ENCODE peak calls at places on chromosomes 4 and X, in eight cellular contexts. One of them, this sample, is unnamed.

GRCh38 chr4:2843909-2844584 is 403 bp downstream of the ADD1 start:
- DNase-seq in HEK293T: no peak
- DNase-seq in left ventricle myocardium superior: peak
- DNase-seq in A172: no peak
- DNase-seq in NCI-H2029 treated with DMSO at 0.1 percent for 48 hours: no peak
- DNase-seq in K562: no peak
- DNase-seq in KBM-7: peak
- DNase-seq in ovary: peak
- DNase-seq in this sample: no peak

GRCh38 chrX:44428989-44429627 is 85.6 kb upstream of the EFHC2 start:
- DNase-seq in K562: no peak
- DNase-seq in ovary: no peak
- DNase-seq in left ventricle myocardium superior: no peak
- DNase-seq in KBM-7: no peak
- DNase-seq in A172: no peak
- DNase-seq in NCI-H2029 treated with DMSO at 0.1 percent for 48 hours: no peak
- DNase-seq in HEK293T: no peak
- DNase-seq in this sample: no peak

GRCh38 chr4:68451246-68452211 is 4.3 kb downstream of the TMPRSS11E start:
- DNase-seq in HEK293T: no peak
- DNase-seq in left ventricle myocardium superior: no peak
- DNase-seq in NCI-H2029 treated with DMSO at 0.1 percent for 48 hours: no peak
- DNase-seq in KBM-7: no peak
- DNase-seq in A172: peak
- DNase-seq in K562: no peak
- DNase-seq in ovary: no peak
- DNase-seq in this sample: no peak

GRCh38 chr4:108398326-108398725 is 222.1 kb upstream of the RPL34 start:
- DNase-seq in left ventricle myocardium superior: no peak
- DNase-seq in NCI-H2029 treated with DMSO at 0.1 percent for 48 hours: no peak
- DNase-seq in K562: no peak
- DNase-seq in HEK293T: no peak
- DNase-seq in ovary: no peak
- DNase-seq in KBM-7: no peak
- DNase-seq in A172: no peak
- DNase-seq in this sample: no peak

GRCh38 chrX:40009462-40009851 is 88.3 kb downstream of the BCOR start:
- DNase-seq in K562: no peak
- DNase-seq in ovary: no peak
- DNase-seq in NCI-H2029 treated with DMSO at 0.1 percent for 48 hours: no peak
- DNase-seq in KBM-7: no peak
- DNase-seq in HEK293T: no peak
- DNase-seq in A172: no peak
- DNase-seq in left ventricle myocardium superior: no peak
- DNase-seq in this sample: no peak

GRCh38 chr4:114272226-114272625 is 292.8 kb upstream of the ARSJ start:
- DNase-seq in left ventricle myocardium superior: no peak
- DNase-seq in ovary: no peak
- DNase-seq in KBM-7: no peak
- DNase-seq in A172: peak
- DNase-seq in NCI-H2029 treated with DMSO at 0.1 percent for 48 hours: no peak
- DNase-seq in K562: no peak
- DNase-seq in HEK293T: no peak
- DNase-seq in this sample: peak

GRCh38 chr4:81499840-81500239 is 28.1 kb upstream of the RASGEF1B start:
- DNase-seq in left ventricle myocardium superior: no peak
- DNase-seq in A172: no peak
- DNase-seq in ovary: no peak
- DNase-seq in K562: no peak
- DNase-seq in HEK293T: no peak
- DNase-seq in NCI-H2029 treated with DMSO at 0.1 percent for 48 hours: peak
- DNase-seq in KBM-7: no peak
- DNase-seq in this sample: no peak

GRCh38 chr4:149980941-149981340 is 97.3 kb upstream of the DCLK2 start:
- DNase-seq in left ventricle myocardium superior: peak
- DNase-seq in NCI-H2029 treated with DMSO at 0.1 percent for 48 hours: no peak
- DNase-seq in K562: peak
- DNase-seq in KBM-7: peak
- DNase-seq in ovary: peak
- DNase-seq in A172: peak
- DNase-seq in HEK293T: peak
- DNase-seq in this sample: peak

GRCh38 chrX:13763489-13763888 is 28.9 kb downstream of the OFD1 start:
- DNase-seq in ovary: no peak
- DNase-seq in HEK293T: no peak
- DNase-seq in left ventricle myocardium superior: peak
- DNase-seq in KBM-7: no peak
- DNase-seq in K562: no peak
- DNase-seq in A172: no peak
- DNase-seq in NCI-H2029 treated with DMSO at 0.1 percent for 48 hours: no peak
- DNase-seq in this sample: no peak

GRCh38 chrX:143340190-143340589 is 177.1 kb downstream of the SPANXN3 start:
- DNase-seq in KBM-7: no peak
- DNase-seq in HEK293T: no peak
- DNase-seq in NCI-H2029 treated with DMSO at 0.1 percent for 48 hours: no peak
- DNase-seq in K562: no peak
- DNase-seq in left ventricle myocardium superior: no peak
- DNase-seq in A172: no peak
- DNase-seq in ovary: no peak
- DNase-seq in this sample: no peak

GRCh38 chr4:91598696-91599095 is 705.1 kb upstream of the GRID2 start:
- DNase-seq in A172: no peak
- DNase-seq in NCI-H2029 treated with DMSO at 0.1 percent for 48 hours: no peak
- DNase-seq in left ventricle myocardium superior: no peak
- DNase-seq in KBM-7: no peak
- DNase-seq in K562: no peak
- DNase-seq in ovary: no peak
- DNase-seq in HEK293T: no peak
- DNase-seq in this sample: no peak

GRCh38 chr4:38753021-38753806 is 29.6 kb downstream of the TLR10 start:
- DNase-seq in ovary: peak
- DNase-seq in A172: peak
- DNase-seq in K562: no peak
- DNase-seq in HEK293T: peak
- DNase-seq in left ventricle myocardium superior: peak
- DNase-seq in NCI-H2029 treated with DMSO at 0.1 percent for 48 hours: no peak
- DNase-seq in KBM-7: peak
- DNase-seq in this sample: no peak

GRCh38 chrX:12304261-12304660 is 166.0 kb downstream of the FRMPD4 start:
- DNase-seq in left ventricle myocardium superior: no peak
- DNase-seq in NCI-H2029 treated with DMSO at 0.1 percent for 48 hours: no peak
- DNase-seq in HEK293T: no peak
- DNase-seq in KBM-7: no peak
- DNase-seq in ovary: no peak
- DNase-seq in K562: no peak
- DNase-seq in A172: no peak
- DNase-seq in this sample: peak

GRCh38 chr4:40361338-40361737 is 26.2 kb downstream of the CHRNA9 start:
- DNase-seq in left ventricle myocardium superior: no peak
- DNase-seq in K562: no peak
- DNase-seq in A172: no peak
- DNase-seq in ovary: no peak
- DNase-seq in KBM-7: no peak
- DNase-seq in HEK293T: no peak
- DNase-seq in NCI-H2029 treated with DMSO at 0.1 percent for 48 hours: no peak
- DNase-seq in this sample: no peak

GRCh38 chr4:22237846-22238513 is 277.9 kb downstream of the ADGRA3 start:
- DNase-seq in left ventricle myocardium superior: no peak
- DNase-seq in HEK293T: no peak
- DNase-seq in A172: no peak
- DNase-seq in KBM-7: no peak
- DNase-seq in ovary: no peak
- DNase-seq in K562: no peak
- DNase-seq in NCI-H2029 treated with DMSO at 0.1 percent for 48 hours: no peak
- DNase-seq in this sample: no peak

GRCh38 chr4:106986486-106986885 is 49.6 kb downstream of the DKK2 start:
- DNase-seq in ovary: no peak
- DNase-seq in NCI-H2029 treated with DMSO at 0.1 percent for 48 hours: no peak
- DNase-seq in K562: no peak
- DNase-seq in A172: no peak
- DNase-seq in HEK293T: no peak
- DNase-seq in KBM-7: no peak
- DNase-seq in left ventricle myocardium superior: no peak
- DNase-seq in this sample: no peak

GRCh38 chr4:95204873-95205272 is 343.9 kb downstream of the UNC5C start:
- DNase-seq in HEK293T: peak
- DNase-seq in K562: peak
- DNase-seq in NCI-H2029 treated with DMSO at 0.1 percent for 48 hours: no peak
- DNase-seq in A172: no peak
- DNase-seq in left ventricle myocardium superior: no peak
- DNase-seq in KBM-7: no peak
- DNase-seq in ovary: no peak
- DNase-seq in this sample: no peak

GRCh38 chr4:4948370-4948769 is 70.9 kb downstream of the CYTL1 start:
- DNase-seq in left ventricle myocardium superior: no peak
- DNase-seq in K562: no peak
- DNase-seq in NCI-H2029 treated with DMSO at 0.1 percent for 48 hours: no peak
- DNase-seq in HEK293T: no peak
- DNase-seq in A172: no peak
- DNase-seq in ovary: no peak
- DNase-seq in KBM-7: no peak
- DNase-seq in this sample: no peak

GRCh38 chr4:73653695-73654106 is 33.5 kb upstream of the RASSF6 start:
- DNase-seq in A172: peak
- DNase-seq in HEK293T: peak
- DNase-seq in NCI-H2029 treated with DMSO at 0.1 percent for 48 hours: peak
- DNase-seq in ovary: no peak
- DNase-seq in K562: peak
- DNase-seq in KBM-7: peak
- DNase-seq in left ventricle myocardium superior: no peak
- DNase-seq in this sample: no peak

GRCh38 chr4:71683309-71683708 is 100.6 kb downstream of the GC start:
- DNase-seq in K562: no peak
- DNase-seq in left ventricle myocardium superior: no peak
- DNase-seq in A172: no peak
- DNase-seq in HEK293T: no peak
- DNase-seq in KBM-7: no peak
- DNase-seq in ovary: no peak
- DNase-seq in NCI-H2029 treated with DMSO at 0.1 percent for 48 hours: no peak
- DNase-seq in this sample: no peak

GRCh38 chrX:129957241-129958099 is 25.0 kb upstream of the BCORL1 start:
- DNase-seq in NCI-H2029 treated with DMSO at 0.1 percent for 48 hours: no peak
- DNase-seq in KBM-7: peak
- DNase-seq in A172: no peak
- DNase-seq in ovary: peak
- DNase-seq in left ventricle myocardium superior: peak
- DNase-seq in K562: peak
- DNase-seq in HEK293T: peak
- DNase-seq in this sample: no peak

GRCh38 chr4:85149656-85150055 is 183.2 kb upstream of the WDFY3 start:
- DNase-seq in A172: no peak
- DNase-seq in HEK293T: no peak
- DNase-seq in left ventricle myocardium superior: no peak
- DNase-seq in K562: no peak
- DNase-seq in NCI-H2029 treated with DMSO at 0.1 percent for 48 hours: no peak
- DNase-seq in ovary: no peak
- DNase-seq in KBM-7: no peak
- DNase-seq in this sample: no peak